ENCODE peak calls at places on chromosomes 3 and 15, in eight cellular contexts. F is iris pigment epithelial cell; X is activated T-helper 1 cell treated with anti-CD3 and anti-CD28 coated beads, Interleukin-12 subunit alpha, Interleukin-12 subunit beta, Interleukin-2, Interleukin-4 antibody, amounts not matched to agents 30 ng/mL and 10 ng/mL and 1 ng/mL, durations not matched to agents 14 hours and 24 hours and 36 hours; R is WTC11; Q is B cell; B is NCI-H526 treated with DMSO at 0.1 percent for 48 hours; O is GM12865; V is RWPE1. S is an unnamed sample.

GRCh38 chr3:113194747-113195400 is 16.5 kb upstream of the BOC start:
- DNase-seq in Q (no peak), F (no peak), O (no peak), R (no peak), V (no peak), B (no peak), X (no peak), S (peak; percentile 12)

GRCh38 chr15:71242292-71242691 is 127.0 kb downstream of the THSD4 start:
- DNase-seq in B (no peak), X (no peak), V (no peak), F (no peak), Q (no peak), R (no peak), O (no peak), S (no peak)

GRCh38 chr3:15997274-15997943 is 177.1 kb upstream of the GALNT15 start:
- DNase-seq in R (no peak), B (no peak), O (peak; percentile 46), F (no peak), V (no peak), X (no peak), Q (no peak), S (no peak)

GRCh38 chr3:123153821-123154323 is 47.9 kb upstream of the SEC22A start:
- DNase-seq in V (no peak), O (no peak), X (no peak), B (no peak), R (no peak), Q (no peak), F (no peak), S (no peak)

GRCh38 chr3:178439504-178439903 is 96.7 kb upstream of the KCNMB2 start:
- DNase-seq in Q (no peak), X (no peak), R (no peak), V (peak; percentile 26), F (peak; percentile 83), O (peak; percentile 30), B (no peak), S (peak; percentile 63)

GRCh38 chr15:96331942-96332853 is 1.7 kb downstream of the NR2F2 start:
- DNase-seq in V (no peak), R (peak; percentile 53), Q (no peak), B (peak; percentile 50), F (peak; percentile 58), X (no peak), O (no peak), S (no peak)

GRCh38 chr15:38508647-38509046 is 54.7 kb downstream of the FAM98B start:
- DNase-seq in O (peak; percentile 70), Q (no peak), F (no peak), V (no peak), R (no peak), B (no peak), X (peak; percentile 8), S (no peak)

GRCh38 chr3:53921296-53921695 is 29.6 kb upstream of the SELENOK start:
- DNase-seq in V (no peak), R (no peak), X (no peak), O (peak; percentile 21), B (no peak), Q (no peak), F (peak; percentile 29), S (peak; percentile 18)

GRCh38 chr3:27659279-27660021 is 62.7 kb downstream of the EOMES start:
- DNase-seq in Q (peak; percentile 45), R (peak; percentile 69), X (no peak), F (peak; percentile 48), V (peak; percentile 50), O (peak; percentile 53), B (peak; percentile 7), S (peak; percentile 51)

GRCh38 chr3:59286791-59287531 is 237.1 kb upstream of the CFAP20DC start:
- DNase-seq in O (peak; percentile 6), R (no peak), Q (no peak), X (peak; percentile 29), V (no peak), B (no peak), F (no peak), S (peak; percentile 87)

GRCh38 chr3:9947025-9947995 is 4.9 kb downstream of the PRRT3 start:
- DNase-seq in F (peak; percentile 63), O (no peak), V (peak; percentile 58), B (peak; percentile 53), Q (no peak), X (no peak), R (peak; percentile 74), S (peak; percentile 51)

GRCh38 chr15:78046796-78047341 is 30.6 kb downstream of the TBC1D2B start:
- DNase-seq in O (peak; percentile 68), F (no peak), R (no peak), Q (no peak), X (no peak), V (no peak), B (no peak), S (no peak)

S was measured in bronchial epithelial cell.